ENCODE peak calls at places on chromosomes 11 and 22, in nine cellular contexts. One of them, this sample, is unnamed.

GRCh38 chr11:64095286-64095825 is 59.6 kb downstream of the FLRT1 start:
- DNase-seq in heart right ventricle: no peak
- DNase-seq in NB4: peak; percentile 15
- DNase-seq in coronary artery: no peak
- DNase-seq in GM12864: no peak
- DNase-seq in cardiac fibroblast: no peak
- DNase-seq in CD8-positive, alpha-beta memory T cell: no peak
- DNase-seq in upper lobe of right lung: no peak
- DNase-seq in astrocyte of the spinal cord: no peak
- DNase-seq in this sample: no peak

GRCh38 chr11:121892131-121892681 is 223.8 kb downstream of the BLID start:
- DNase-seq in CD8-positive, alpha-beta memory T cell: no peak
- DNase-seq in coronary artery: no peak
- DNase-seq in heart right ventricle: peak; percentile 33
- DNase-seq in upper lobe of right lung: no peak
- DNase-seq in GM12864: no peak
- DNase-seq in cardiac fibroblast: peak; percentile 82
- DNase-seq in astrocyte of the spinal cord: peak; percentile 86
- DNase-seq in NB4: no peak
- DNase-seq in this sample: no peak

GRCh38 chr11:11845066-11845465 is 3.3 kb downstream of the USP47 start:
- DNase-seq in GM12864: no peak
- DNase-seq in cardiac fibroblast: no peak
- DNase-seq in upper lobe of right lung: no peak
- DNase-seq in astrocyte of the spinal cord: no peak
- DNase-seq in CD8-positive, alpha-beta memory T cell: no peak
- DNase-seq in NB4: no peak
- DNase-seq in coronary artery: no peak
- DNase-seq in heart right ventricle: no peak
- DNase-seq in this sample: no peak

GRCh38 chr22:42758929-42759629 is 38.4 kb upstream of the A4GALT start:
- DNase-seq in heart right ventricle: no peak
- DNase-seq in coronary artery: no peak
- DNase-seq in cardiac fibroblast: peak; percentile 82
- DNase-seq in upper lobe of right lung: no peak
- DNase-seq in NB4: no peak
- DNase-seq in CD8-positive, alpha-beta memory T cell: no peak
- DNase-seq in astrocyte of the spinal cord: peak; percentile 72
- DNase-seq in GM12864: no peak
- DNase-seq in this sample: no peak

GRCh38 chr11:126231725-126232459 is 20.3 kb downstream of the FAM118B start:
- DNase-seq in cardiac fibroblast: peak; percentile 70
- DNase-seq in upper lobe of right lung: no peak
- DNase-seq in CD8-positive, alpha-beta memory T cell: no peak
- DNase-seq in coronary artery: no peak
- DNase-seq in heart right ventricle: no peak
- DNase-seq in GM12864: no peak
- DNase-seq in NB4: no peak
- DNase-seq in astrocyte of the spinal cord: peak; percentile 31
- DNase-seq in this sample: no peak

GRCh38 chr22:22578702-22579424 is 19.8 kb upstream of the PRAME start:
- DNase-seq in astrocyte of the spinal cord: peak; percentile 13
- DNase-seq in upper lobe of right lung: no peak
- DNase-seq in GM12864: no peak
- DNase-seq in heart right ventricle: peak; percentile 28
- DNase-seq in coronary artery: no peak
- DNase-seq in CD8-positive, alpha-beta memory T cell: no peak
- DNase-seq in NB4: peak; percentile 67
- DNase-seq in cardiac fibroblast: peak; percentile 84
- DNase-seq in this sample: no peak

GRCh38 chr11:41116970-41117369 is 342.5 kb downstream of the LRRC4C start:
- DNase-seq in upper lobe of right lung: no peak
- DNase-seq in heart right ventricle: no peak
- DNase-seq in coronary artery: no peak
- DNase-seq in cardiac fibroblast: no peak
- DNase-seq in GM12864: no peak
- DNase-seq in CD8-positive, alpha-beta memory T cell: no peak
- DNase-seq in NB4: no peak
- DNase-seq in astrocyte of the spinal cord: no peak
- DNase-seq in this sample: no peak

GRCh38 chr22:38958359-38958943 is 1.0 kb downstream of the APOBEC3A start:
- DNase-seq in heart right ventricle: no peak
- DNase-seq in GM12864: no peak
- DNase-seq in NB4: no peak
- DNase-seq in cardiac fibroblast: no peak
- DNase-seq in upper lobe of right lung: no peak
- DNase-seq in astrocyte of the spinal cord: no peak
- DNase-seq in coronary artery: no peak
- DNase-seq in CD8-positive, alpha-beta memory T cell: no peak
- DNase-seq in this sample: no peak

GRCh38 chr11:40491341-40491740 is 968.1 kb downstream of the LRRC4C start:
- DNase-seq in astrocyte of the spinal cord: no peak
- DNase-seq in cardiac fibroblast: no peak
- DNase-seq in upper lobe of right lung: no peak
- DNase-seq in NB4: no peak
- DNase-seq in coronary artery: no peak
- DNase-seq in heart right ventricle: no peak
- DNase-seq in CD8-positive, alpha-beta memory T cell: no peak
- DNase-seq in GM12864: no peak
- DNase-seq in this sample: no peak

GRCh38 chr11:102836290-102836875 is 7.0 kb downstream of the MMP3 start:
- DNase-seq in NB4: no peak
- DNase-seq in coronary artery: no peak
- DNase-seq in cardiac fibroblast: peak; percentile 81
- DNase-seq in CD8-positive, alpha-beta memory T cell: no peak
- DNase-seq in astrocyte of the spinal cord: peak; percentile 63
- DNase-seq in GM12864: no peak
- DNase-seq in heart right ventricle: no peak
- DNase-seq in upper lobe of right lung: no peak
- DNase-seq in this sample: no peak

GRCh38 chr11:116037851-116038250 is 533.6 kb upstream of the CADM1 start:
- DNase-seq in coronary artery: no peak
- DNase-seq in upper lobe of right lung: no peak
- DNase-seq in cardiac fibroblast: no peak
- DNase-seq in CD8-positive, alpha-beta memory T cell: no peak
- DNase-seq in NB4: no peak
- DNase-seq in astrocyte of the spinal cord: peak; percentile 18
- DNase-seq in GM12864: no peak
- DNase-seq in heart right ventricle: no peak
- DNase-seq in this sample: no peak

GRCh38 chr22:24350627-24351026 is 76.8 kb upstream of the ADORA2A start:
- DNase-seq in upper lobe of right lung: no peak
- DNase-seq in cardiac fibroblast: no peak
- DNase-seq in NB4: no peak
- DNase-seq in CD8-positive, alpha-beta memory T cell: no peak
- DNase-seq in GM12864: no peak
- DNase-seq in astrocyte of the spinal cord: no peak
- DNase-seq in heart right ventricle: no peak
- DNase-seq in coronary artery: no peak
- DNase-seq in this sample: no peak

DNA sequence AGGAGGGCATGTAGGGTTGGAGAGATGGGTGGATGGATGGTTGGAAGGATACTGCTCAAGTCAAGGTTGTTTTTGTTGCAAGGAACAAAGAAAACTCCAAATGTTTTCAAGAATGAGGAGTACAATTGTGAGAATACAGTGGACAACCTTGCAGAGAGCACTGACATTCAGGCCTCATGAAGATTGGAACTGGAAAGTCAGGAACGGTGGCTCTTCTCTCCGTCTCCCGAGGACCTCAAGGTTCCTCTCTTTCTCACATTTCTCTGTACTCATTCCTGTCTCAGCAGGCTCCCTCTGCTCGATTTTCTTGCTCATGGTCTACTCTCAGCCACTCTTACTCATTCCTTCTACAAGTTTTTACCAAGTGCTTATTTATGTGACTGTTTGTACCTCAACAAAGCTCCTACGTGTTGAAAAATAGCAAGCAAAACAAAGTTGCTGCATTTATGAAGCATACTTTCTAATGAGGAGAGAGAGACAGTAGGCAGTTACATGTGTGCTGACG is 97.6 kb downstream of the SWAP70 start:
- DNase-seq in GM12864: no peak
- DNase-seq in upper lobe of right lung: no peak
- DNase-seq in coronary artery: no peak
- DNase-seq in heart right ventricle: no peak
- DNase-seq in CD8-positive, alpha-beta memory T cell: no peak
- DNase-seq in astrocyte of the spinal cord: peak; percentile 53
- DNase-seq in NB4: no peak
- DNase-seq in cardiac fibroblast: no peak
- DNase-seq in this sample: no peak
- H3K4me3 ChIP-seq in GM12864: no peak overlapping the region
- H3K4me3 ChIP-seq in upper lobe of right lung: no peak overlapping the region
- H3K4me3 ChIP-seq in coronary artery: no peak overlapping the region
- H3K4me3 ChIP-seq in heart right ventricle: no peak overlapping the region
- H3K4me3 ChIP-seq in CD8-positive, alpha-beta memory T cell: no peak overlapping the region
- H3K4me3 ChIP-seq in astrocyte of the spinal cord: no peak overlapping the region
- H3K4me3 ChIP-seq in NB4: no peak overlapping the region
- H3K4me3 ChIP-seq in cardiac fibroblast: no peak overlapping the region
- H3K4me3 ChIP-seq in this sample: no peak overlapping the region

DNA sequence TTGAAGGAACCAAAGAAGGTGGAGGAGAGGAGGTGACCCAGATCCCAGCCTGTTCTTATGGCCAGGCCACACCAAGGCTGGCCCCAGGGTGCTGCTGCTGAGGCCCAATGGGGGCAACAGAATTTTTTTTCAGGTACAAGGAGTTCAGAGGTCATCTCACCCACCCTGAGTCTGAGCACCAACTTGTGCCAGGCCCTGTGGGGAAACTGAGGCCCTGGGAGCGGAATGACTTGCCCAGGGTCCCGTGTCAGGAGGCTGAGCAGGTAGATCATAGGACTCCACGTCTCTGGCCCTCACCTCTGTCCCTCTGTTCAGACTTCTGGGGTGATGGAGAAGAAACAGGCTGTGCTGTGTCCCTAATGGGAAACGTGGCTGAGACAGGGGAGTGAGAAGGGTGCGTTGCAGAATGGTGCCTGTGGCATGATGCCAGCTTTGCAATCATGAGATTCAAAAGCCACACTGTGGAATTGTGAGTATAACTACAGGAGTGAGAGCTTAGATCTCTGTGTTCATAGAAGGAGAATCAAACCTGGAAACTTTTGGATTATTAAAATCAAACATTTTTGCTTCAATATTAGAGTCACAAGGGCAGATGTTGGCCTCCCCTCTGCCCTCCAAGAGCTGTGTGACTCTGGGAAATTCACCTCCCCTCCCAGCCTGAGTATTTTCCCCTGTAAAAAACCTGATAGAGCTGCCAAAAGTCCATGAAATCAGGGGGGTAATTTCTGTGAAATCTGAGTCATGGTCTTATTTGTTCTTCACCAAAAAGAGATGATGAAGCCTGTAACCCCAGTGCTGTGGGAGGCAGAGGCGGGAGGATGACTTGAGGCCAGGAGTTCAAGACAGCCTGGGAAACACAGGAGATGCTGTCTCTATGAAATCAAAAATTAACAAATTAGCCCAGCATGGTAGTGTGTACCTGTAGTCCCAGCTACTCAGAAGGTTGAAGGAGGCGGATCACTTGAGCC is 874 bp downstream of the APOL1 start:
- DNase-seq in cardiac fibroblast: peak; percentile 47
- DNase-seq in GM12864: no peak
- DNase-seq in coronary artery: no peak
- DNase-seq in NB4: no peak
- DNase-seq in upper lobe of right lung: no peak
- DNase-seq in heart right ventricle: no peak
- DNase-seq in astrocyte of the spinal cord: no peak
- DNase-seq in CD8-positive, alpha-beta memory T cell: no peak
- DNase-seq in this sample: no peak
- H3K4me3 ChIP-seq in cardiac fibroblast: peak overlapping the region; percentile 51
- H3K4me3 ChIP-seq in GM12864: peak overlapping the region; percentile 89
- H3K4me3 ChIP-seq in coronary artery: peak overlapping the region; percentile 71
- H3K4me3 ChIP-seq in NB4: no peak overlapping the region
- H3K4me3 ChIP-seq in upper lobe of right lung: peak overlapping the region; percentile 50
- H3K4me3 ChIP-seq in heart right ventricle: peak overlapping the region; percentile 54
- H3K4me3 ChIP-seq in astrocyte of the spinal cord: no peak overlapping the region
- H3K4me3 ChIP-seq in CD8-positive, alpha-beta memory T cell: peak overlapping the region; percentile 74
- H3K4me3 ChIP-seq in this sample: peak overlapping the region; percentile 82

GRCh38 chr11:35619754-35620640 is 1.7 kb downstream of the FJX1 start:
- DNase-seq in coronary artery: no peak
- DNase-seq in CD8-positive, alpha-beta memory T cell: no peak
- DNase-seq in upper lobe of right lung: no peak
- DNase-seq in NB4: no peak
- DNase-seq in heart right ventricle: peak; percentile 24
- DNase-seq in cardiac fibroblast: peak; percentile 56
- DNase-seq in astrocyte of the spinal cord: peak; percentile 46
- DNase-seq in GM12864: no peak
- DNase-seq in this sample: peak; percentile 20

GRCh38 chr11:35623708-35624168 is 5.5 kb downstream of the FJX1 start:
- DNase-seq in GM12864: no peak
- DNase-seq in coronary artery: no peak
- DNase-seq in upper lobe of right lung: no peak
- DNase-seq in heart right ventricle: no peak
- DNase-seq in astrocyte of the spinal cord: peak; percentile 89
- DNase-seq in NB4: peak; percentile 13
- DNase-seq in CD8-positive, alpha-beta memory T cell: no peak
- DNase-seq in cardiac fibroblast: peak; percentile 92
- DNase-seq in this sample: no peak

GRCh38 chr11:35621620-35622019 is 3.4 kb downstream of the FJX1 start:
- DNase-seq in upper lobe of right lung: no peak
- DNase-seq in heart right ventricle: no peak
- DNase-seq in NB4: no peak
- DNase-seq in cardiac fibroblast: peak; percentile 53
- DNase-seq in CD8-positive, alpha-beta memory T cell: no peak
- DNase-seq in GM12864: no peak
- DNase-seq in coronary artery: no peak
- DNase-seq in astrocyte of the spinal cord: peak; percentile 25
- DNase-seq in this sample: no peak

GRCh38 chr11:35619030-35619753 is 932 bp downstream of the FJX1 start:
- DNase-seq in NB4: no peak
- DNase-seq in CD8-positive, alpha-beta memory T cell: no peak
- DNase-seq in coronary artery: no peak
- DNase-seq in upper lobe of right lung: peak; percentile 66
- DNase-seq in cardiac fibroblast: peak; percentile 52
- DNase-seq in heart right ventricle: peak; percentile 30
- DNase-seq in GM12864: no peak
- DNase-seq in astrocyte of the spinal cord: peak; percentile 64
- DNase-seq in this sample: peak; percentile 80

GRCh38 chr11:35622070-35622469 is 3.8 kb downstream of the FJX1 start:
- DNase-seq in GM12864: no peak
- DNase-seq in astrocyte of the spinal cord: peak; percentile 81
- DNase-seq in NB4: no peak
- DNase-seq in cardiac fibroblast: peak; percentile 92
- DNase-seq in CD8-positive, alpha-beta memory T cell: no peak
- DNase-seq in coronary artery: no peak
- DNase-seq in heart right ventricle: no peak
- DNase-seq in upper lobe of right lung: no peak
- DNase-seq in this sample: no peak
- H3K4me3 ChIP-seq in GM12864: no peak overlapping the region
- H3K4me3 ChIP-seq in astrocyte of the spinal cord: no peak overlapping the region
- H3K4me3 ChIP-seq in NB4: no peak overlapping the region
- H3K4me3 ChIP-seq in cardiac fibroblast: no peak overlapping the region
- H3K4me3 ChIP-seq in CD8-positive, alpha-beta memory T cell: no peak overlapping the region
- H3K4me3 ChIP-seq in coronary artery: no peak overlapping the region
- H3K4me3 ChIP-seq in heart right ventricle: no peak overlapping the region
- H3K4me3 ChIP-seq in upper lobe of right lung: no peak overlapping the region
- H3K4me3 ChIP-seq in this sample: no peak overlapping the region

DNA sequence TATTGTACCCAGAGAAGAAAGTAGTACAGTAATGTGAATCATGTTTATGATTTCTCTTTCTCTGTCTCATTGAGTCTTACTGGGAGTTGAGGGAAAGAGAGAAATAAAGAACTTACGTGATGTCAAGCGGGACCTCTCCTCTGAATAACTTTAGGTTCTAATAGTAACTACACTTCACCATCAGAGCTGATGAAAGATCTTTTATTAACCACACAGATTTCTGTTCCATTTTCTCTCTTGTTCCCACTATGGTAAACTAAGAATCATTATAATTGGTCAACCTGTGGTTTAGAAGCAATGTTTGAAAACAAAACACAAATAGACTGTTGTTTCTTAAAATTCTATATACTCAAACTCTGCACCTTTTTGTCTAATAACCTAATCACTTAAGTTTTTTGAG is 142.3 kb downstream of the ELP4 start:
- DNase-seq in heart right ventricle: no peak
- DNase-seq in NB4: no peak
- DNase-seq in GM12864: no peak
- DNase-seq in upper lobe of right lung: no peak
- DNase-seq in astrocyte of the spinal cord: no peak
- DNase-seq in coronary artery: no peak
- DNase-seq in CD8-positive, alpha-beta memory T cell: no peak
- DNase-seq in cardiac fibroblast: no peak
- DNase-seq in this sample: peak; percentile 18
- H3K4me3 ChIP-seq in heart right ventricle: no peak overlapping the region
- H3K4me3 ChIP-seq in NB4: no peak overlapping the region
- H3K4me3 ChIP-seq in GM12864: no peak overlapping the region
- H3K4me3 ChIP-seq in upper lobe of right lung: no peak overlapping the region
- H3K4me3 ChIP-seq in astrocyte of the spinal cord: no peak overlapping the region
- H3K4me3 ChIP-seq in coronary artery: no peak overlapping the region
- H3K4me3 ChIP-seq in CD8-positive, alpha-beta memory T cell: no peak overlapping the region
- H3K4me3 ChIP-seq in cardiac fibroblast: no peak overlapping the region
- H3K4me3 ChIP-seq in this sample: no peak overlapping the region